ENCODE peak calls at places on chromosomes 13 and 19, in seven cellular contexts. D, V, R, K, X, Y and U are unnamed samples.

GRCh38 chr19:13974073-13974472 is 21.8 kb downstream of the DCAF15 start:
- DNase-seq in D (no peak), V (peak), R (no peak), K (no peak), X (no peak), Y (no peak), U (no peak)

GRCh38 chr13:74325106-74325505 is 190.9 kb upstream of the KLF12 start:
- DNase-seq in D (no peak), V (peak), R (peak), K (no peak), X (no peak), Y (no peak), U (peak)

GRCh38 chr19:48632692-48633147 is 4.5 kb downstream of the DBP start:
- DNase-seq in D (no peak), V (no peak), R (no peak), K (no peak), X (no peak), Y (no peak), U (no peak)

GRCh38 chr19:35116085-35116801 is 620 bp downstream of the FXYD3 start:
- DNase-seq in D (no peak), V (no peak), R (no peak), K (no peak), X (peak), Y (no peak), U (no peak)

GRCh38 chr13:97018029-97018819 is 23.9 kb upstream of the OXGR1 start:
- DNase-seq in D (no peak), V (peak), R (peak), K (no peak), X (peak), Y (no peak), U (peak)

GRCh38 chr13:24615114-24615513 is 65.1 kb upstream of the ATP12A start:
- DNase-seq in D (no peak), V (no peak), R (no peak), K (no peak), X (no peak), Y (no peak), U (no peak)

GRCh38 chr13:98484289-98485219 is 92.4 kb downstream of the STK24 start:
- DNase-seq in D (peak), V (peak), R (peak), K (peak), X (peak), Y (no peak), U (no peak)

GRCh38 chr19:1905071-1905862 is at the start of the genes ADAT3 and SCAMP4:
- DNase-seq in D (peak), V (peak), R (peak), K (peak), X (peak), Y (peak), U (peak)

GRCh38 chr13:98239156-98240076 is 62.3 kb upstream of the RNF113B start:
- DNase-seq in D (no peak), V (no peak), R (no peak), K (no peak), X (no peak), Y (no peak), U (no peak)

GRCh38 chr13:113935523-113935922 is 38.4 kb downstream of the C13orf46 start:
- DNase-seq in D (no peak), V (no peak), R (no peak), K (no peak), X (no peak), Y (no peak), U (no peak)